ENCODE peak calls at places on chromosomes 6 and 20, in ten cellular contexts. N is AG04450, I is AG10803, V is NB4, T is prostate gland, Z is neural progenitor cell, A is fibroblast of mammary gland, U is sigmoid colon, J is stomach, Y is fibroblast of the aortic adventitia. F is an unnamed sample.

GRCh38 chr20:18488301-18488700 is 8.7 kb downstream of the RBBP9 start:
- DNase-seq in N (no peak), I (no peak), V (no peak), T (no peak), Z (no peak), A (no peak), U (no peak), J (no peak), Y (no peak), F (no peak)

GRCh38 chr6:170124836-170125235 is 166.0 kb downstream of the DLL1 start:
- DNase-seq in N (no peak), I (no peak), V (no peak), T (peak; percentile 79), Z (no peak), A (no peak), U (peak; percentile 41), J (peak; percentile 71), Y (no peak), F (peak; percentile 42)

GRCh38 chr6:161437851-161438250 is 164.0 kb upstream of the AGPAT4 start:
- DNase-seq in N (no peak), I (no peak), V (no peak), T (no peak), Z (no peak), A (peak; percentile 62), U (no peak), J (no peak), Y (no peak), F (no peak)

GRCh38 chr20:21520702-21521595 is 7.1 kb upstream of the NKX2-2 start:
- DNase-seq in N (no peak), I (peak; percentile 15), V (no peak), T (no peak), Z (peak; percentile 88), A (peak; percentile 27), U (no peak), J (no peak), Y (peak; percentile 37), F (peak; percentile 66)

GRCh38 chr20:57483287-57484050 is 41.5 kb downstream of the CTCFL start:
- DNase-seq in N (no peak), I (no peak), V (no peak), T (no peak), Z (no peak), A (no peak), U (no peak), J (no peak), Y (no peak), F (no peak)

GRCh38 chr20:44566018-44566417 is 16.4 kb upstream of the PKIG start:
- DNase-seq in N (no peak), I (peak; percentile 54), V (no peak), T (no peak), Z (no peak), A (no peak), U (no peak), J (no peak), Y (no peak), F (no peak)

GRCh38 chr20:53872561-53873248 is 197.7 kb downstream of the BCAS1 start:
- DNase-seq in N (no peak), I (peak; percentile 64), V (no peak), T (no peak), Z (no peak), A (no peak), U (no peak), J (no peak), Y (peak; percentile 49), F (no peak)

GRCh38 chr20:57698867-57699275 is 10.9 kb downstream of the PMEPA1 start:
- DNase-seq in N (no peak), I (no peak), V (no peak), T (no peak), Z (no peak), A (no peak), U (no peak), J (no peak), Y (peak; percentile 10), F (no peak)

GRCh38 chr6:133814797-133815196 is 74.1 kb upstream of the TCF21 start:
- DNase-seq in N (no peak), I (peak; percentile 73), V (peak; percentile 55), T (no peak), Z (no peak), A (peak; percentile 77), U (peak; percentile 73), J (no peak), Y (peak; percentile 79), F (no peak)

GRCh38 chr20:49987015-49987867 is 4.5 kb downstream of the SNAI1 start:
- DNase-seq in N (no peak), I (peak; percentile 45), V (no peak), T (no peak), Z (peak; percentile 48), A (peak; percentile 65), U (no peak), J (no peak), Y (no peak), F (no peak)
- H3K4me3 ChIP-seq in N (no peak overlapping the region), I (peak overlapping the region; percentile 97), V (no peak overlapping the region), T (no peak overlapping the region), Z (no peak overlapping the region), A (no peak overlapping the region), U (no peak overlapping the region), J (no peak overlapping the region), Y (peak overlapping the region; percentile 33), F (no peak overlapping the region)

DNA sequence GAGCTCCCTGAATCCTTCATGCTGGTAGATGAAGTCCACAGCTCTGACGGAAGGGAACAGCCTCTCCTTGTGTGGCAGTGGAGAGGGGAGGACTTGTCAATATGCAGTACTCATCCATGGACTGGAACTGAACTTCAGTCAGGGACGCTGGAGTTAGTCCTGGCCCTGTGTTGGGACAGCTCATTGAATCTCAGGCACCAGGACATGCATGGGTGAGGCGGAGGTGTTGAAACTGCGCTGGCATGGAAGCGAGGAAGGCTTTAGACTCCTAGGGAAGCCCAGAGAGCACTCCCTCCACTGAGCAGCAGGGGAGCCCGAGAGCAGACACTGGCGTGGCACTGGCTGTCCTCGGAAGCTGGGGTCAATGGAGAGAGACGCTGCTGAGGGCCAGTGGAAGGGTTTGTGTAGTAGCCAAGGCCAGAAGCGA is 161.3 kb upstream of the GGTLC1 start:
- DNase-seq in N (no peak), I (no peak), V (peak; percentile 12), T (no peak), Z (peak; percentile 64), A (no peak), U (no peak), J (no peak), Y (no peak), F (no peak)
- TF ChIP-seq CTCF in N (peak; percentile 50), I (peak; percentile 54), V (peak; percentile 45), T (no peak), Z (peak; percentile 58), A (peak; percentile 12), U (no peak), J (no peak), Y (peak; percentile 42), F (peak; percentile 38)

GRCh38 chr6:52536424-52536916 is 40.4 kb downstream of the TRAM2 start:
- DNase-seq in N (no peak), I (no peak), V (no peak), T (no peak), Z (no peak), A (no peak), U (no peak), J (no peak), Y (no peak), F (no peak)

GRCh38 chr6:52538921-52539354 is 37.9 kb downstream of the TRAM2 start:
- DNase-seq in N (no peak), I (peak; percentile 93), V (no peak), T (no peak), Z (no peak), A (peak; percentile 80), U (no peak), J (no peak), Y (no peak), F (no peak)

GRCh38 chr6:52539607-52540006 is 37.3 kb downstream of the TRAM2 start:
- DNase-seq in N (no peak), I (peak; percentile 84), V (no peak), T (no peak), Z (no peak), A (peak; percentile 84), U (no peak), J (no peak), Y (no peak), F (no peak)

GRCh38 chr6:52537001-52537753 is 39.7 kb downstream of the TRAM2 start:
- DNase-seq in N (no peak), I (no peak), V (no peak), T (no peak), Z (no peak), A (peak; percentile 80), U (no peak), J (no peak), Y (no peak), F (no peak)

DNA sequence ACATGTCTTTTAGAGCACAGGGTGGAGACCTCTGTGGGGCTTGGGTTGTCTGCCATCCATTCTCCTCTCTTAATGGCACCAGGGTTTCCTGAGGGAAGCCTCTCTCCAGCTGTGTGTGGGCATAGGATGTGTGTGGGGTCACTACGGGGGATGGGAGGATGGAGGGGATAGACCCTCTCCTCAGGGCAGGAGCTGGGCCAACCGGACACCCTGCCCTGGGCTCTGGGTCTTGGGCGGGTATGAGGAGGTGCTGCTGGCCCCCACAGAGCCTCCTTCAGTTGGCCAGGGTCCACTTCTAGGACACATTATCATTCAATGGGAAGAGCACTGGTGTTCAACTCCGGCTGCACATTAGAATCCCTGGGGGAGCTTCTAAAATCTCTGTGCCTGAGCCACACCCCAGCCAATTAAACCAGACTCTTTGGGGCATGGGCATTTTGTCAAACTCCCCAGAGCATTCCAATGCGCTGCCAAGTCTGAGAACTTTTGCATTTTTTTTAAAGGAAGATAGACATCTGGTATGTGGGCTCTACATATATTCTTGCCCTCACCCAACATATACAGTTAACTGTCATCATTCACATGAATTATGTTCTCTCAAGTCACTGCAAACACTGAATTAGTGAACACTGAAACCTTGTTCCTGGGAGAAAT is 38.5 kb downstream of the TRAM2 start:
- DNase-seq in N (no peak), I (peak; percentile 87), V (no peak), T (no peak), Z (no peak), A (no peak), U (no peak), J (no peak), Y (no peak), F (no peak)
- H3K4me3 ChIP-seq in N (no peak overlapping the region), I (no peak overlapping the region), V (no peak overlapping the region), T (no peak overlapping the region), Z (no peak overlapping the region), A (no peak overlapping the region), U (no peak overlapping the region), J (no peak overlapping the region), Y (no peak overlapping the region), F (no peak overlapping the region)

GRCh38 chr20:52192296-52193007 is 873 bp upstream of the ZFP64 start:
- DNase-seq in N (no peak), I (no peak), V (peak; percentile 79), T (no peak), Z (peak; percentile 78), A (no peak), U (no peak), J (no peak), Y (peak; percentile 11), F (no peak)

GRCh38 chr20:52190437-52191131 is 995 bp downstream of the ZFP64 start:
- DNase-seq in N (no peak), I (peak; percentile 20), V (peak; percentile 60), T (peak; percentile 19), Z (peak; percentile 45), A (peak; percentile 30), U (no peak), J (peak; percentile 34), Y (peak; percentile 25), F (no peak)

GRCh38 chr20:52191132-52191435 is 495 bp downstream of the ZFP64 start:
- DNase-seq in N (no peak), I (no peak), V (no peak), T (no peak), Z (no peak), A (peak; percentile 27), U (no peak), J (no peak), Y (peak; percentile 35), F (peak; percentile 62)

GRCh38 chr20:52193133-52193532 is 1.6 kb upstream of the ZFP64 start:
- DNase-seq in N (no peak), I (no peak), V (no peak), T (no peak), Z (no peak), A (no peak), U (no peak), J (no peak), Y (no peak), F (no peak)

GRCh38 chr20:52191436-52192295 is at the start of gene ZFP64:
- DNase-seq in N (peak; percentile 27), I (peak; percentile 78), V (peak; percentile 86), T (peak; percentile 75), Z (peak; percentile 85), A (peak; percentile 68), U (peak; percentile 81), J (peak; percentile 76), Y (peak; percentile 72), F (peak; percentile 79)
- TF ChIP-seq CTCF in N (peak; percentile 73), I (peak; percentile 58), V (peak; percentile 50), T (peak; percentile 40), Z (peak; percentile 69), A (peak; percentile 49), U (peak; percentile 21), J (no peak), Y (peak; percentile 75), F (peak; percentile 48)

F was measured in left lung.